ENCODE peak calls at places on chromosomes 13 and 19, in four cellular contexts. F is CD4-positive, CD25-positive, alpha-beta regulatory T cell; C is A549; Q is IMR-90. A is an unnamed sample.
A peak's percentile ranks its signal among the peaks of the same experiment; 100 is the strongest.

GRCh38 chr13:113874177-113874576 is 10.3 kb upstream of the GAS6 start:
- DNase-seq in F (no peak), C (no peak), Q (no peak), A (no peak)

GRCh38 chr13:99971576-99972189 is at the start of gene ZIC5:
- DNase-seq in F (no peak), C (peak; percentile 72), Q (no peak), A (no peak)

GRCh38 chr19:57850553-57851017 is 926 bp downstream of the ZNF587 start:
- DNase-seq in F (peak; percentile 4), C (peak; percentile 15), Q (peak; percentile 31), A (no peak)

GRCh38 chr19:18286973-18287635 is 5.7 kb upstream of the JUND start:
- DNase-seq in F (no peak), C (no peak), Q (no peak), A (no peak)

GRCh38 chr13:107124129-107124718 is 556.3 kb upstream of the ARGLU1 start:
- DNase-seq in F (no peak), C (peak; percentile 1), Q (peak; percentile 36), A (no peak)

GRCh38 chr13:111911754-111912452 is 155.0 kb upstream of the SOX1 start:
- DNase-seq in F (no peak), C (no peak), Q (no peak), A (no peak)

GRCh38 chr19:50869479-50869878 is 3.8 kb upstream of the KLK2 start:
- DNase-seq in F (no peak), C (no peak), Q (no peak), A (no peak)

GRCh38 chr13:63948045-63948444 is 2532.4 kb upstream of the PCDH20 start:
- DNase-seq in F (no peak), C (no peak), Q (peak; percentile 41), A (no peak)

GRCh38 chr13:113882266-113882627 is 18.4 kb upstream of the GAS6 start:
- DNase-seq in F (no peak), C (no peak), Q (no peak), A (peak; percentile 82)

GRCh38 chr19:58558066-58558622 is at the start of gene UBE2M:
- DNase-seq in F (peak; percentile 63), C (no peak), Q (no peak), A (peak; percentile 81)

GRCh38 chr13:42047561-42048322 is 706 bp upstream of the DGKH start:
- DNase-seq in F (peak; percentile 30), C (peak; percentile 40), Q (peak; percentile 70), A (peak; percentile 51)

GRCh38 chr13:37501187-37501586 is 97.4 kb downstream of the POSTN start:
- DNase-seq in F (no peak), C (no peak), Q (peak; percentile 15), A (no peak)

GRCh38 chr13:98853791-98854191 is 101.3 kb upstream of the SLC15A1 start:
- DNase-seq in F (no peak), C (no peak), Q (peak; percentile 56), A (no peak)

GRCh38 chr13:90414691-90415596 is 932.5 kb upstream of the MIR17HG start:
- DNase-seq in F (no peak), C (peak; percentile 18), Q (peak; percentile 81), A (no peak)
- H3K4me1 ChIP-seq in F (no peaks in the 10 kb centered on the region), C (peaks cover 13% of the 10 kb centered on the region), Q (peaks cover 5% of the 10 kb centered on the region), A (no peaks in the 10 kb centered on the region)

DNA sequence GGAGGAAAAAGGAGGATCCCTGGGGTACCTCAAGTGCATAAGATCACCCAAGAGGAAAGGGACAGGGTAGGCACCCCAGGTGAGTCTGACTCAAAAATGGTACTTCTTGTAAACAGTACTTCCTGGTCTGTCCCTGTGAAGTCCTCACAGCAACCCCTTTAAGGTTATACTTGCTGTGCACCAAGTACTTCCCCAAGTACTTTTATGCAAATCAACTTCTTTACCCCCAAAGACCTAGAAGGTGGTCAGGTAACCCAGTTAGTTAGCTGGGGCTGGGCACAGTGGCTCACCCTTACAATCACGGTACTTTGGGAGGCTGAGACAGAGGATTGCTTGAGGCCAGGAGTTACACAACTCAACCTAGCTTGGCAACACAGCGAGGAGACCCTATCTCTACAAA is 2.5 kb downstream of the CALR start:
- DNase-seq in F (no peak), C (no peak), Q (no peak), A (no peak)
- H3K4me1 ChIP-seq in F (peaks cover 61% of the 10 kb centered on the region), C (peaks cover 22% of the 10 kb centered on the region), Q (peaks cover 15% of the 10 kb centered on the region), A (no peaks in the 10 kb centered on the region)

GRCh38 chr19:55319786-55320185 is 5.4 kb downstream of the TMEM150B start:
- DNase-seq in F (no peak), C (no peak), Q (peak; percentile 28), A (no peak)
- H3K4me1 ChIP-seq in F (no peaks in the 10 kb centered on the region), C (peaks cover 19% of the 10 kb centered on the region), Q (no peaks in the 10 kb centered on the region), A (no peaks in the 10 kb centered on the region)

DNA sequence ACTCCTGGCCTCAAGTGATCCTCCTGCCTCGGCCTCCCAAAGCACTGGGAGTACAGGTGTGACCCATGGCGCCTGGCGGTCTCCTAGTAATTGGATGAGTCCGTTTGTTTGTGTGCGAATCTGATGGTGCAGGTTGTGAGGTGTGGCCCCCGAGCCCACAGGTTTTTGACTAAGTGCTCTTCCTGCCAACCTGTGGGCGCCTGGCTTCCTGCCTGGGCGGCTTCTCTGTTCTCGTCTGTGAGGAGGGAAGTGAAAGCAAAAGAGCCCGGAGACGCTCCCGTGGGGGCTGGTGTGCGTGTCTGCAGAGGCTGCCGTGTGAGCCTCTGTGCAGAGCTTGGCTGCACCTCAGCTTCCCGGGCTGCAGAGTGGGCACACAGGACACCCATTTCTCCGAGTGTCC is 10.0 kb downstream of the ARHGAP45 start:
- DNase-seq in F (peak; percentile 95), C (no peak), Q (no peak), A (peak; percentile 87)
- H3K4me1 ChIP-seq in F (peaks cover 94% of the 10 kb centered on the region), C (peaks cover 13% of the 10 kb centered on the region), Q (no peaks in the 10 kb centered on the region), A (no peaks in the 10 kb centered on the region)

GRCh38 chr19:48258350-48258749 is 2.6 kb upstream of the CARD8 start:
- DNase-seq in F (peak; percentile 39), C (no peak), Q (no peak), A (no peak)
- H3K4me1 ChIP-seq in F (peaks cover 55% of the 10 kb centered on the region), C (peaks cover 13% of the 10 kb centered on the region), Q (no peaks in the 10 kb centered on the region), A (no peaks in the 10 kb centered on the region)

GRCh38 chr19:1841209-1841924 is 6.9 kb downstream of the REXO1 start:
- DNase-seq in F (no peak), C (no peak), Q (no peak), A (no peak)
- H3K4me1 ChIP-seq in F (peaks cover 62% of the 10 kb centered on the region), C (peaks cover 7% of the 10 kb centered on the region), Q (no peaks in the 10 kb centered on the region), A (no peaks in the 10 kb centered on the region)

A was measured in aorta.